ENCODE peak calls at places on chromosomes 4 and X, in nine cellular contexts. W is psoas muscle; P is left ventricle myocardium inferior; L is GM23248; X is GM23338; M is hepatocyte; D is endodermal cell; J is CD8-positive, alpha-beta T cell; T is mesenchymal stem cell. K is an unnamed sample. For H3K4me1, the result is how much of the 10 kb centered on the place peaks cover.

GRCh38 chr4:142142403-142142802 is 506.0 kb downstream of the IL15 start:
- DNase-seq in J (no peak), X (no peak), W (no peak), L (no peak), M (no peak), D (no peak), P (no peak), T (no peak), K (no peak)

GRCh38 chr4:151484396-151485102 is 75.6 kb downstream of the FHIP1A start:
- DNase-seq in T (peak), P (no peak), W (no peak), J (no peak), D (peak), L (peak), M (peak), X (peak), K (peak)

GRCh38 chr4:53654300-53654758 is 63.0 kb upstream of the LNX1 start:
- DNase-seq in X (no peak), P (no peak), D (no peak), W (no peak), J (no peak), M (no peak), T (no peak), L (peak), K (no peak)

GRCh38 chr4:173917255-173917960 is 366.1 kb downstream of the FBXO8 start:
- DNase-seq in W (no peak), T (peak), X (peak), L (peak), J (no peak), P (no peak), D (no peak), M (no peak), K (no peak)

GRCh38 chr4:55866973-55867574 is 13.6 kb downstream of the EXOC1 start:
- DNase-seq in L (peak), D (no peak), T (peak), M (peak), J (no peak), W (no peak), P (no peak), X (peak), K (peak)

GRCh38 chrX:21382715-21383114 is 8.5 kb downstream of the CNKSR2 start:
- DNase-seq in P (no peak), L (peak), W (no peak), J (no peak), D (no peak), M (no peak), T (no peak), X (no peak), K (no peak)

GRCh38 chrX:150899191-150899757 is 806 bp upstream of the CD99L2 start:
- DNase-seq in T (peak), P (peak), J (no peak), X (peak), L (peak), M (peak), D (peak), W (peak), K (peak)

GRCh38 chr4:87036713-87037112 is 101.9 kb downstream of the AFF1 start:
- DNase-seq in L (no peak), T (no peak), X (no peak), D (no peak), J (no peak), M (no peak), P (no peak), W (no peak), K (no peak)

GRCh38 chr4:170736710-170737109 is 647.0 kb upstream of the AADAT start:
- DNase-seq in D (no peak), L (peak), X (no peak), M (no peak), P (no peak), T (no peak), W (no peak), J (no peak), K (no peak)

GRCh38 chr4:174521800-174522182 is 497 bp downstream of the HPGD start:
- DNase-seq in T (no peak), W (no peak), M (peak), P (no peak), D (peak), L (peak), X (peak), J (no peak), K (peak)

GRCh38 chr4:152634110-152634760 is 45.6 kb downstream of the TMEM154 start:
- DNase-seq in J (no peak), M (peak), W (no peak), X (no peak), P (no peak), T (no peak), L (peak), D (no peak), K (no peak)

GRCh38 chr4:113935190-113935589 is 44.3 kb downstream of the ARSJ start:
- DNase-seq in T (peak), J (no peak), X (no peak), L (peak), M (no peak), P (no peak), D (no peak), W (no peak), K (no peak)

DNA sequence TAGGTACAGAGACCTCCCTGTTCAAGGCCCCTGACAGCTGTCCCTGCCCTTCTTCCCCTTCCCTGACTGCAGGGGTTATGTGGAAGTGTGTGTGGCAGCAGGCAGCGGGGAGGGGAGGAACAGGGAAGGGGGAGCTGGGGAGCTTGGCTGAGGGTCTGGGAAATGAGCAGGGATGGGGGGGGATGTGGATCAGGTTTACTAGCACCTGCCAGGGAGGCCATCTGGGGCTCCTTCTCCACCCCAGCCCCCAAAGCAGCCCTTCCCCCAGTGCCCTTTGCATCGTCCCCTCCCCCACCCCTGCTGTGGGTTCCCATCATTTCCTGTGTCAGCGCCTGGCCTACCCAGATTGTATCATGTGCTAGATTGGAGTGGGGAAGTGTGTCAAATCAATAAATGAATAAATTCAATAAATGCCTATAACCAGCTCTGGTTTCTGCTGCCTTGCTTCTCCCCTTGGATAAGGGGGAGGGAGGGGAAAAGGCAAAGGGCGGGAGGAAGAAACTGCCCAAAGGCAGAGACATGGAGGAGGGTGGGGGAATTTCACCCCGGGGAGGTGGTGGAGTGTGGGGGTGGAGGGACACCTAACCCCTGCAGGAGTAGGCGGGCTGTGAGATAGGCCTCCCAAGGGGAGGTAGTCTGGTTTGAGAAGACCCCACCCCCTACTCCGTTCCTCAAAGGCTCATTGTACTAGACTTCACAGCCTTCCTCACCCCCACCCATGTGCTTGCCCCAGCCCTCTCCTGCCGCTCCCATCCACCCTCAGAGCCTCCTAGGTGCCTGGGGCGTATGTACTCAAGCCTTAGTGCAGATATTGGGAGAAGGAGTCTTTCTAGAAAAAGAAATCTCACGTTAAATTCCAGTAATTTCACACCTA is 3.2 kb downstream of the CXorf65 start:
- DNase-seq in D (peak), L (peak), T (no peak), X (peak), W (peak), P (no peak), J (no peak), M (peak), K (no peak)
- H3K4me1 ChIP-seq in D (under half), L (under half), T (under half), X (half or more), W (under half), P (under half), J (half or more), M (under half), K (under half)

GRCh38 chr4:69757464-69757863 is 3.0 kb downstream of the SULT1B1 start:
- DNase-seq in W (no peak), T (no peak), M (no peak), P (no peak), D (no peak), J (no peak), X (no peak), L (no peak), K (no peak)

GRCh38 chr4:69763233-69763632 is 2.8 kb upstream of the SULT1B1 start:
- DNase-seq in W (no peak), P (no peak), M (no peak), X (no peak), J (no peak), L (no peak), D (no peak), T (no peak), K (no peak)

GRCh38 chr4:69759189-69759604 is 1.2 kb downstream of the SULT1B1 start:
- DNase-seq in T (no peak), P (no peak), X (no peak), D (no peak), J (no peak), M (peak), W (no peak), L (peak), K (peak)

GRCh38 chr4:69764311-69764710 is 3.9 kb upstream of the SULT1B1 start:
- DNase-seq in T (no peak), W (no peak), M (no peak), X (no peak), D (no peak), P (no peak), J (no peak), L (no peak), K (peak)

GRCh38 chr4:69760455-69760854 is at the start of gene SULT1B1:
- DNase-seq in M (peak), P (peak), D (no peak), J (peak), T (peak), L (peak), W (no peak), X (no peak), K (peak)
- H3K4me3 ChIP-seq in M (peak), P (no peak), D (no peak), J (peak), T (no peak), L (peak), W (no peak), X (no peak), K (no peak)

GRCh38 chr4:2478220-2478619 is 9.3 kb downstream of the RNF4 start:
- DNase-seq in P (no peak), L (no peak), D (no peak), M (no peak), J (no peak), X (no peak), W (no peak), T (no peak), K (peak)

GRCh38 chr4:2482693-2483092 is 13.8 kb downstream of the RNF4 start:
- DNase-seq in J (no peak), M (no peak), W (peak), D (no peak), T (no peak), L (peak), P (peak), X (no peak), K (peak)

GRCh38 chr4:2483237-2483636 is 14.3 kb downstream of the RNF4 start:
- DNase-seq in L (no peak), T (no peak), X (no peak), D (no peak), M (no peak), W (no peak), J (no peak), P (no peak), K (no peak)

GRCh38 chr4:2482192-2482591 is 13.3 kb downstream of the RNF4 start:
- DNase-seq in W (no peak), M (no peak), D (no peak), P (no peak), X (no peak), L (no peak), J (no peak), T (no peak), K (no peak)

GRCh38 chr4:2480649-2481048 is 11.7 kb downstream of the RNF4 start:
- DNase-seq in J (no peak), D (no peak), P (no peak), L (no peak), W (no peak), T (no peak), M (no peak), X (no peak), K (no peak)
- H3K4me1 ChIP-seq in J (half or more), D (under half), P (half or more), L (under half), W (half or more), T (under half), M (under half), X (half or more), K (half or more)

GRCh38 chr4:25834411-25835107 is 28.2 kb downstream of the SEL1L3 start:
- DNase-seq in X (no peak), L (no peak), D (no peak), M (no peak), P (no peak), W (no peak), J (no peak), T (no peak), K (no peak)
- H3K4me3 ChIP-seq in X (no peak), L (no peak), D (no peak), M (no peak), P (no peak), W (no peak), J (no peak), T (no peak), K (no peak)

GRCh38 chrX:153724252-153725038 is at the start of the genes ABCD1 and BCAP31:
- DNase-seq in M (peak), D (peak), P (peak), T (peak), W (peak), X (peak), L (peak), J (peak), K (peak)
- H3K4me1 ChIP-seq in M (under half), D (under half), P (half or more), T (under half), W (under half), X (under half), L (under half), J (under half), K (under half)

GRCh38 chr4:17095771-17096170 is 197.3 kb upstream of the LDB2 start:
- DNase-seq in P (no peak), T (no peak), D (no peak), M (no peak), X (peak), L (no peak), W (no peak), J (no peak), K (peak)

GRCh38 chr4:17092990-17093880 is 194.8 kb upstream of the LDB2 start:
- DNase-seq in L (no peak), M (no peak), P (no peak), T (no peak), W (no peak), D (no peak), X (no peak), J (no peak), K (peak)

GRCh38 chr4:17096692-17097091 is 198.2 kb upstream of the LDB2 start:
- DNase-seq in P (no peak), D (no peak), L (no peak), J (no peak), X (no peak), M (no peak), W (no peak), T (no peak), K (no peak)

GRCh38 chr4:17094209-17094608 is 195.8 kb upstream of the LDB2 start:
- DNase-seq in J (no peak), T (peak), W (no peak), X (no peak), M (no peak), D (no peak), P (no peak), L (peak), K (peak)

DNA sequence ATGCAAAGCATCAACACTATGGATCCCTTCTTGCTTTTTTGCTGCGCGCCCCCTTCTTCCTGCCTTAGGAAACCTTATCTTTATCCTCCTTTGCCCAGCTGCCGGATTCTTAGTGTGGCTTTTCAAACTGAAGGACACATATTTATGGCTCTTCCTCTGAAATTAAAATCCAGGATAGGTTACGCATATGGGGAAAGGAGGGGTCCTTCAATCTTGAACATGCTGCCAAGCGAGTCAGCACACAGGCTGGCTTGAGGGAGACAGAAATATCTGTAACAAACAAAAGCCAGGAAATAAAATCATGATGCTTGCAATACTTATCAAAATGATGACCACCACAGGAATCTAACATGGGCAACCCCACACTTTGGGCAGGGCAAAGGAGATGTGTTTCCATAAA is 196.4 kb upstream of the LDB2 start:
- DNase-seq in W (no peak), D (no peak), M (no peak), L (peak), J (no peak), T (no peak), X (no peak), P (no peak), K (peak)
- H3K4me3 ChIP-seq in W (no peak), D (no peak), M (no peak), L (no peak), J (no peak), T (no peak), X (no peak), P (no peak), K (peak)

GRCh38 chr4:184423003-184423686 is 51.2 kb downstream of the IRF2 start:
- DNase-seq in J (no peak), L (no peak), X (no peak), W (no peak), T (peak), D (no peak), P (no peak), M (no peak), K (no peak)

GRCh38 chr4:184420881-184421416 is 53.4 kb downstream of the IRF2 start:
- DNase-seq in D (no peak), T (no peak), M (no peak), J (no peak), P (no peak), L (no peak), W (no peak), X (peak), K (peak)

GRCh38 chr4:184424279-184424678 is 50.1 kb downstream of the IRF2 start:
- DNase-seq in J (no peak), D (no peak), T (no peak), P (no peak), M (no peak), W (no peak), X (no peak), L (no peak), K (no peak)

GRCh38 chr4:184421558-184422155 is 52.7 kb downstream of the IRF2 start:
- DNase-seq in D (no peak), P (no peak), W (no peak), M (no peak), J (no peak), L (no peak), T (no peak), X (no peak), K (no peak)

GRCh38 chr4:184422378-184422777 is 52.0 kb downstream of the IRF2 start:
- DNase-seq in T (no peak), D (no peak), P (no peak), M (no peak), J (no peak), W (no peak), X (no peak), L (no peak), K (no peak)
- H3K4me1 ChIP-seq in T (under half), D (under half), P (half or more), M (under half), J (under half), W (half or more), X (under half), L (under half), K (under half)

GRCh38 chr4:180827193-180827592 is 1416.0 kb upstream of the TENM3 start:
- DNase-seq in X (peak), D (peak), P (no peak), J (no peak), T (peak), M (peak), L (peak), W (no peak), K (no peak)
- H3K4me3 ChIP-seq in X (no peak), D (no peak), P (peak), J (no peak), T (no peak), M (no peak), L (peak), W (peak), K (no peak)

GRCh38 chrX:69127466-69127865 is 37.8 kb downstream of the PJA1 start:
- DNase-seq in W (no peak), M (no peak), J (no peak), D (no peak), L (no peak), P (no peak), T (peak), X (no peak), K (no peak)
- H3K4me1 ChIP-seq in W (under half), M (under half), J (under half), D (under half), L (under half), P (under half), T (under half), X (under half), K (under half)

GRCh38 chrX:70421618-70422017 is 1.5 kb upstream of the GDPD2 start:
- DNase-seq in T (no peak), M (no peak), L (no peak), J (no peak), X (peak), D (peak), W (no peak), P (no peak), K (no peak)
- H3K4me3 ChIP-seq in T (no peak), M (no peak), L (no peak), J (no peak), X (peak), D (no peak), W (no peak), P (no peak), K (no peak)

K was measured in A673.